ENCODE peak calls at places on chromosomes 7 and 10, in four cellular contexts. One of them, this sample, is unnamed.

GRCh38 chr7:111499027-111499426 is 63.3 kb downstream of the IMMP2L start:
- DNase-seq in naive thymus-derived CD4-positive, alpha-beta T cell: no peak
- DNase-seq in GM23338: no peak
- DNase-seq in heart left ventricle: no peak
- DNase-seq in this sample: peak; percentile 95

GRCh38 chr7:54995631-54996340 is 23.0 kb upstream of the EGFR start:
- DNase-seq in naive thymus-derived CD4-positive, alpha-beta T cell: no peak
- DNase-seq in GM23338: no peak
- DNase-seq in heart left ventricle: no peak
- DNase-seq in this sample: peak; percentile 86

GRCh38 chr10:123550680-123551096 is 115.5 kb upstream of the GPR26 start:
- DNase-seq in naive thymus-derived CD4-positive, alpha-beta T cell: no peak
- DNase-seq in GM23338: peak; percentile 43
- DNase-seq in heart left ventricle: no peak
- DNase-seq in this sample: no peak

GRCh38 chr7:4683043-4683883 is 1.2 kb downstream of the FOXK1 start:
- DNase-seq in naive thymus-derived CD4-positive, alpha-beta T cell: no peak
- DNase-seq in GM23338: no peak
- DNase-seq in heart left ventricle: peak; percentile 72
- DNase-seq in this sample: peak; percentile 45

GRCh38 chr10:30869566-30869965 is 162.1 kb downstream of the ZNF438 start:
- DNase-seq in naive thymus-derived CD4-positive, alpha-beta T cell: no peak
- DNase-seq in GM23338: no peak
- DNase-seq in heart left ventricle: no peak
- DNase-seq in this sample: no peak

GRCh38 chr10:33279276-33279675 is 55.2 kb downstream of the NRP1 start:
- DNase-seq in naive thymus-derived CD4-positive, alpha-beta T cell: no peak
- DNase-seq in GM23338: no peak
- DNase-seq in heart left ventricle: no peak
- DNase-seq in this sample: no peak

GRCh38 chr7:26490631-26491624 is 199.3 kb downstream of the SNX10 start:
- DNase-seq in naive thymus-derived CD4-positive, alpha-beta T cell: no peak
- DNase-seq in GM23338: no peak
- DNase-seq in heart left ventricle: no peak
- DNase-seq in this sample: peak; percentile 88

GRCh38 chr7:95105627-95106026 is 198.2 kb downstream of the PPP1R9A start:
- DNase-seq in naive thymus-derived CD4-positive, alpha-beta T cell: no peak
- DNase-seq in GM23338: no peak
- DNase-seq in heart left ventricle: no peak
- DNase-seq in this sample: no peak

GRCh38 chr7:30659312-30659711 is 22.9 kb downstream of the CRHR2 start:
- DNase-seq in naive thymus-derived CD4-positive, alpha-beta T cell: no peak
- DNase-seq in GM23338: no peak
- DNase-seq in heart left ventricle: no peak
- DNase-seq in this sample: no peak

GRCh38 chr7:10973942-10974716 is 457 bp downstream of the PHF14 start:
- DNase-seq in naive thymus-derived CD4-positive, alpha-beta T cell: no peak
- DNase-seq in GM23338: peak; percentile 65
- DNase-seq in heart left ventricle: no peak
- DNase-seq in this sample: peak; percentile 34

GRCh38 chr10:113627836-113628235 is 36.0 kb downstream of the NRAP start:
- DNase-seq in naive thymus-derived CD4-positive, alpha-beta T cell: no peak
- DNase-seq in GM23338: no peak
- DNase-seq in heart left ventricle: no peak
- DNase-seq in this sample: no peak

GRCh38 chr7:96547371-96547811 is 162.3 kb downstream of the SEM1 start:
- DNase-seq in naive thymus-derived CD4-positive, alpha-beta T cell: no peak
- DNase-seq in GM23338: no peak
- DNase-seq in heart left ventricle: no peak
- DNase-seq in this sample: peak; percentile 35

GRCh38 chr10:115654961-115655360 is 561.8 kb downstream of the ATRNL1 start:
- DNase-seq in naive thymus-derived CD4-positive, alpha-beta T cell: no peak
- DNase-seq in GM23338: no peak
- DNase-seq in heart left ventricle: no peak
- DNase-seq in this sample: peak; percentile 14

GRCh38 chr10:75176046-75176445 is 34.5 kb upstream of the VDAC2 start:
- DNase-seq in naive thymus-derived CD4-positive, alpha-beta T cell: no peak
- DNase-seq in GM23338: no peak
- DNase-seq in heart left ventricle: no peak
- DNase-seq in this sample: no peak

GRCh38 chr7:28530175-28531142 is 118.1 kb downstream of the CREB5 start:
- DNase-seq in naive thymus-derived CD4-positive, alpha-beta T cell: no peak
- DNase-seq in GM23338: peak; percentile 43
- DNase-seq in heart left ventricle: peak; percentile 71
- DNase-seq in this sample: no peak

GRCh38 chr10:10792681-10793080 is 225.0 kb upstream of the CELF2 start:
- DNase-seq in naive thymus-derived CD4-positive, alpha-beta T cell: no peak
- DNase-seq in GM23338: peak; percentile 22
- DNase-seq in heart left ventricle: no peak
- DNase-seq in this sample: peak; percentile 71

GRCh38 chr10:110758898-110759297 is 112.8 kb upstream of the PDCD4 start:
- DNase-seq in naive thymus-derived CD4-positive, alpha-beta T cell: no peak
- DNase-seq in GM23338: peak; percentile 15
- DNase-seq in heart left ventricle: no peak
- DNase-seq in this sample: peak; percentile 68

GRCh38 chr10:109953745-109954144 is 30.4 kb upstream of the XPNPEP1 start:
- DNase-seq in naive thymus-derived CD4-positive, alpha-beta T cell: no peak
- DNase-seq in GM23338: no peak
- DNase-seq in heart left ventricle: no peak
- DNase-seq in this sample: no peak

GRCh38 chr7:130063036-130063435 is 7.3 kb upstream of the KLHDC10 start:
- DNase-seq in naive thymus-derived CD4-positive, alpha-beta T cell: peak; percentile 40
- DNase-seq in GM23338: peak; percentile 92
- DNase-seq in heart left ventricle: no peak
- DNase-seq in this sample: no peak

GRCh38 chr7:136685506-136685905 is 182.9 kb upstream of the CHRM2 start:
- DNase-seq in naive thymus-derived CD4-positive, alpha-beta T cell: no peak
- DNase-seq in GM23338: no peak
- DNase-seq in heart left ventricle: no peak
- DNase-seq in this sample: no peak

GRCh38 chr7:151310578-151310977 is 31.0 kb upstream of the NUB1 start:
- DNase-seq in naive thymus-derived CD4-positive, alpha-beta T cell: no peak
- DNase-seq in GM23338: no peak
- DNase-seq in heart left ventricle: no peak
- DNase-seq in this sample: no peak

GRCh38 chr7:117666019-117666418 is 186.2 kb downstream of the CFTR start:
- DNase-seq in naive thymus-derived CD4-positive, alpha-beta T cell: no peak
- DNase-seq in GM23338: no peak
- DNase-seq in heart left ventricle: no peak
- DNase-seq in this sample: no peak

GRCh38 chr7:90903856-90904255 is 307.7 kb downstream of the CDK14 start:
- DNase-seq in naive thymus-derived CD4-positive, alpha-beta T cell: no peak
- DNase-seq in GM23338: peak; percentile 12
- DNase-seq in heart left ventricle: no peak
- DNase-seq in this sample: no peak

GRCh38 chr10:117443677-117444022 is 68.4 kb upstream of the PDZD8 start:
- DNase-seq in naive thymus-derived CD4-positive, alpha-beta T cell: no peak
- DNase-seq in GM23338: no peak
- DNase-seq in heart left ventricle: no peak
- DNase-seq in this sample: no peak

GRCh38 chr10:131854579-131855335 is 46.1 kb upstream of the PPP2R2D start:
- DNase-seq in naive thymus-derived CD4-positive, alpha-beta T cell: no peak
- DNase-seq in GM23338: no peak
- DNase-seq in heart left ventricle: peak; percentile 41
- DNase-seq in this sample: no peak

GRCh38 chr10:5229019-5229418 is 32.4 kb downstream of the AKR1C4 start:
- DNase-seq in naive thymus-derived CD4-positive, alpha-beta T cell: no peak
- DNase-seq in GM23338: no peak
- DNase-seq in heart left ventricle: no peak
- DNase-seq in this sample: no peak

GRCh38 chr10:72320676-72321247 is 34.0 kb downstream of the DNAJB12 start:
- DNase-seq in naive thymus-derived CD4-positive, alpha-beta T cell: no peak
- DNase-seq in GM23338: peak; percentile 90
- DNase-seq in heart left ventricle: peak; percentile 81
- DNase-seq in this sample: peak; percentile 94

GRCh38 chr10:92590623-92591549 is 2.0 kb upstream of the KIF11 start:
- DNase-seq in naive thymus-derived CD4-positive, alpha-beta T cell: no peak
- DNase-seq in GM23338: peak; percentile 72
- DNase-seq in heart left ventricle: no peak
- DNase-seq in this sample: no peak

GRCh38 chr10:73859441-73860049 is 14.8 kb downstream of the CAMK2G start:
- DNase-seq in naive thymus-derived CD4-positive, alpha-beta T cell: peak; percentile 27
- DNase-seq in GM23338: no peak
- DNase-seq in heart left ventricle: no peak
- DNase-seq in this sample: no peak

GRCh38 chr7:19585761-19586160 is 123.1 kb downstream of the POLR1F start:
- DNase-seq in naive thymus-derived CD4-positive, alpha-beta T cell: no peak
- DNase-seq in GM23338: no peak
- DNase-seq in heart left ventricle: no peak
- DNase-seq in this sample: no peak

GRCh38 chr10:70514591-70514990 is 36.0 kb downstream of the PALD1 start:
- DNase-seq in naive thymus-derived CD4-positive, alpha-beta T cell: no peak
- DNase-seq in GM23338: no peak
- DNase-seq in heart left ventricle: no peak
- DNase-seq in this sample: no peak

GRCh38 chr10:25506821-25507335 is 332.1 kb downstream of the GPR158 start:
- DNase-seq in naive thymus-derived CD4-positive, alpha-beta T cell: no peak
- DNase-seq in GM23338: no peak
- DNase-seq in heart left ventricle: no peak
- DNase-seq in this sample: no peak

GRCh38 chr7:80783177-80783687 is 135.6 kb downstream of the SEMA3C start:
- DNase-seq in naive thymus-derived CD4-positive, alpha-beta T cell: no peak
- DNase-seq in GM23338: no peak
- DNase-seq in heart left ventricle: no peak
- DNase-seq in this sample: no peak

GRCh38 chr7:80783688-80784327 is 135.0 kb downstream of the SEMA3C start:
- DNase-seq in naive thymus-derived CD4-positive, alpha-beta T cell: no peak
- DNase-seq in GM23338: no peak
- DNase-seq in heart left ventricle: no peak
- DNase-seq in this sample: peak; percentile 9

GRCh38 chr7:80781561-80781979 is 137.3 kb downstream of the SEMA3C start:
- DNase-seq in naive thymus-derived CD4-positive, alpha-beta T cell: no peak
- DNase-seq in GM23338: peak; percentile 13
- DNase-seq in heart left ventricle: no peak
- DNase-seq in this sample: peak; percentile 68

GRCh38 chr7:80779456-80779855 is 139.4 kb downstream of the SEMA3C start:
- DNase-seq in naive thymus-derived CD4-positive, alpha-beta T cell: no peak
- DNase-seq in GM23338: no peak
- DNase-seq in heart left ventricle: no peak
- DNase-seq in this sample: peak; percentile 43

DNA sequence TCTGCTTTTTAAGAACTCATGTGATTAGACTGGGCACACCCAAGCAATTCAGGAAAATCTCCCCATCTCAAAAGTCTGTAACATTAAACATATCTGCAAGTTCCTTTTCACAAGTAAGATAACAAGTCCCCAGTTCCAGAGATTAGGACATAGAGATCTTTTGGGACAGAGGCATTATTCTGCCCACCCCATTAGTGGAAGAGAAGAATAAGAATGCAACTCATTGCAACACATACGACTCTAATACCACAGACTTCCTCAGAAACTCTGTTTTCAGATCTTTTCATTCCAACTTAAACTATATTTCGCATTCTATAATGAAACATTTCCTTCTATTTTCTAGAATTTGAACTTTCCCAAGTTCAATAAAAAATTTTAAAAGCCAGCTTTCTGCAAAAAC is 137.7 kb downstream of the SEMA3C start:
- DNase-seq in naive thymus-derived CD4-positive, alpha-beta T cell: no peak
- DNase-seq in GM23338: no peak
- DNase-seq in heart left ventricle: no peak
- DNase-seq in this sample: no peak
- H3K27ac ChIP-seq in naive thymus-derived CD4-positive, alpha-beta T cell: no peak overlapping the region
- H3K27ac ChIP-seq in GM23338: no peak overlapping the region
- H3K27ac ChIP-seq in heart left ventricle: peak overlapping the region; percentile 48
- H3K27ac ChIP-seq in this sample: peak overlapping the region; percentile 91

GRCh38 chr10:60260321-60260720 is 129.4 kb downstream of the ANK3 start:
- DNase-seq in naive thymus-derived CD4-positive, alpha-beta T cell: no peak
- DNase-seq in GM23338: no peak
- DNase-seq in heart left ventricle: no peak
- DNase-seq in this sample: no peak

GRCh38 chr10:60258429-60258797 is 131.3 kb downstream of the ANK3 start:
- DNase-seq in naive thymus-derived CD4-positive, alpha-beta T cell: no peak
- DNase-seq in GM23338: peak; percentile 59
- DNase-seq in heart left ventricle: no peak
- DNase-seq in this sample: no peak

GRCh38 chr10:60266513-60266912 is 123.2 kb downstream of the ANK3 start:
- DNase-seq in naive thymus-derived CD4-positive, alpha-beta T cell: no peak
- DNase-seq in GM23338: no peak
- DNase-seq in heart left ventricle: no peak
- DNase-seq in this sample: no peak

GRCh38 chr10:60257767-60258428 is 131.8 kb downstream of the ANK3 start:
- DNase-seq in naive thymus-derived CD4-positive, alpha-beta T cell: no peak
- DNase-seq in GM23338: peak; percentile 22
- DNase-seq in heart left ventricle: no peak
- DNase-seq in this sample: no peak

GRCh38 chr10:60262647-60263126 is 127.0 kb downstream of the ANK3 start:
- DNase-seq in naive thymus-derived CD4-positive, alpha-beta T cell: no peak
- DNase-seq in GM23338: no peak
- DNase-seq in heart left ventricle: no peak
- DNase-seq in this sample: no peak
- H3K27ac ChIP-seq in naive thymus-derived CD4-positive, alpha-beta T cell: no peak overlapping the region
- H3K27ac ChIP-seq in GM23338: no peak overlapping the region
- H3K27ac ChIP-seq in heart left ventricle: no peak overlapping the region
- H3K27ac ChIP-seq in this sample: no peak overlapping the region

GRCh38 chr7:93310346-93310745 is 78.2 kb downstream of the VPS50 start:
- DNase-seq in naive thymus-derived CD4-positive, alpha-beta T cell: no peak
- DNase-seq in GM23338: no peak
- DNase-seq in heart left ventricle: no peak
- DNase-seq in this sample: no peak

GRCh38 chr7:93307131-93307660 is 75.0 kb downstream of the VPS50 start:
- DNase-seq in naive thymus-derived CD4-positive, alpha-beta T cell: no peak
- DNase-seq in GM23338: no peak
- DNase-seq in heart left ventricle: no peak
- DNase-seq in this sample: no peak

DNA sequence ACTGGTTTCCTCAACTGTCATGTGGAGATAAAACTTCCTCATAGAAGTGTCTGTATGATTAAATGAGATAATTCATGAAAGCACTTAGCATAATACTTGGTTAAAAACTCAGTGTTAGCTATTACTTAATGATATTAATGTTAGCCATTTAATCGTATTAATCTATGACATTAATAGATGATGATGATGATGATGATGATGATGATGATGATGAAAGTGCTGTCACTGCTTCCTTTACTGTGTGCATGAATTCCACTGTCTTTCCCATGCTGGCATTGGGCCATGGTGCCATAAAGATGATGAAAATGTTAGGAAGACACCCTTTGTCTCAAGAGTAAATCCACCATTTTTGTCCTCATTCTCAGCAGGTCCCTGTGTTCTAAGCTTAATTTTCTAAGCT is 75.8 kb downstream of the VPS50 start:
- DNase-seq in naive thymus-derived CD4-positive, alpha-beta T cell: no peak
- DNase-seq in GM23338: no peak
- DNase-seq in heart left ventricle: no peak
- DNase-seq in this sample: no peak
- H3K27ac ChIP-seq in naive thymus-derived CD4-positive, alpha-beta T cell: no peak overlapping the region
- H3K27ac ChIP-seq in GM23338: no peak overlapping the region
- H3K27ac ChIP-seq in heart left ventricle: no peak overlapping the region
- H3K27ac ChIP-seq in this sample: no peak overlapping the region

DNA sequence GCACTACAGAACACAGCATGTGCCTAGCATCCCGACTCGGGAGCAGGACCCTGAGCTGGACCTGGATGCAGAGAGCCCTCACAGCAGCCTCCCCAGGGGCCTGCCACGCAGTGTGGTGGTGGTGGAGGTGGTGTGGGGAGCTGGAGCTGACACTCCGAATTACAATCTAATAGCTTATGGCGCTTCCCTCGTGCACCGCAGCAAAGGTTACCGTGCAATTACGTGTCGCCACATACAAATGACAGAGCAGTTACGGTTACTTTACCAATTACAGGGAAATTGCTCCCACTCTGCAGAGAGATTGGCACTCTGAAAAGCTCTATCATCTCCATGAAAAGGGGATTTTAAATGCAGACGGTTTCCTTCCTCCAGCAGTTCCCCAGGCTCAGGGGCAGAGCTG is 81.8 kb downstream of the PLXNA4 start:
- DNase-seq in naive thymus-derived CD4-positive, alpha-beta T cell: no peak
- DNase-seq in GM23338: no peak
- DNase-seq in heart left ventricle: no peak
- DNase-seq in this sample: no peak
- H3K27ac ChIP-seq in naive thymus-derived CD4-positive, alpha-beta T cell: no peak overlapping the region
- H3K27ac ChIP-seq in GM23338: no peak overlapping the region
- H3K27ac ChIP-seq in heart left ventricle: no peak overlapping the region
- H3K27ac ChIP-seq in this sample: no peak overlapping the region